ENCODE peak calls at places on chromosomes 11 and 22, in four cellular contexts. S is lung, A is astrocyte of the spinal cord, L is A549. M is an unnamed sample.

GRCh38 chr11:119739975-119740374 is 11.0 kb upstream of the NECTIN1 start:
- DNase-seq in L (no peak), A (no peak), S (no peak), M (no peak)

GRCh38 chr11:8906629-8907028 is 4.4 kb upstream of the AKIP1 start:
- DNase-seq in A (peak; percentile 75), S (no peak), L (peak; percentile 84), M (no peak)

GRCh38 chr22:46963672-46964545 is 201.5 kb downstream of the TBC1D22A start:
- DNase-seq in L (no peak), S (no peak), A (no peak), M (no peak)

GRCh38 chr22:32535531-32536190 is 61.0 kb downstream of the FBXO7 start:
- DNase-seq in S (no peak), L (no peak), A (no peak), M (no peak)

GRCh38 chr11:19555266-19555665 is 157.4 kb upstream of the NAV2 start:
- DNase-seq in S (no peak), A (no peak), L (no peak), M (no peak)

GRCh38 chr11:109309153-109309552 is 112.8 kb upstream of the C11orf87 start:
- DNase-seq in L (no peak), S (no peak), A (peak; percentile 52), M (no peak)

GRCh38 chr11:70076461-70076931 is 1.6 kb upstream of the ANO1 start:
- DNase-seq in S (no peak), A (no peak), L (no peak), M (no peak)

GRCh38 chr11:22787055-22787454 is 42.5 kb downstream of the SVIP start:
- DNase-seq in S (no peak), L (no peak), A (no peak), M (no peak)

GRCh38 chr11:30879322-30880020 is 293.3 kb upstream of the MPPED2 start:
- DNase-seq in A (no peak), S (no peak), L (no peak), M (peak; percentile 48)

GRCh38 chr11:14125529-14125928 is 163.0 kb downstream of the SPON1 start:
- DNase-seq in L (no peak), A (no peak), S (no peak), M (no peak)

GRCh38 chr11:46331653-46331984 is 15.6 kb upstream of the DGKZ start:
- DNase-seq in L (no peak), S (no peak), A (no peak), M (no peak)
- H3K4me3 ChIP-seq in L (no peak overlapping the region), S (no peak overlapping the region), A (no peak overlapping the region), M (no peak overlapping the region)

GRCh38 chr11:67576742-67577475 is 6.7 kb upstream of the GSTP1 start:
- DNase-seq in S (no peak), A (no peak), L (no peak), M (no peak)
- TF ChIP-seq CTCF in S (no peak), A (no peak), L (no peak), M (no peak)

DNA sequence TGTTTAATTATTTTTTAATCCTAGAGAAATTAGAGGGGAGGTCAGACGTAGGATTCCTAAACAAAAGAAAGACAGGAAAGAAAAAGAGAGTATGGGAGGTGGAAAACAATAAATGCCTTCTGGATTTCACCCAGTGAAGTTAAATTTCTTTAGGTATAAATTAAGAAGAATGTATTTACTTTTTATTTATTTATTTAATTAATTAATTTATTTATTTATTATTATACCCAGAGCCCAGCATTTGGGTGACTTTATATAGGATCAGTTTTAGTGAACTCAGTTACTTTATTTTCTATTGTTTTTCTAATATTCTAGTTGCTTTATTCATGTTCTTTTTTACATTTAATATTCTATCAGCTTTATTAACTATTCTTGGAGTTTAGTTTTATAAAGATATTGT is 551.8 kb downstream of the LUZP2 start:
- DNase-seq in L (no peak), A (no peak), S (no peak), M (no peak)
- H3K4me3 ChIP-seq in L (no peak overlapping the region), A (no peak overlapping the region), S (no peak overlapping the region), M (no peak overlapping the region)

GRCh38 chr11:91773090-91773489 is 451.5 kb upstream of the FAT3 start:
- DNase-seq in S (no peak), A (no peak), L (peak; percentile 29), M (no peak)
- TF ChIP-seq CTCF in S (no peak), A (peak; percentile 8), L (no peak), M (peak; percentile 22)

GRCh38 chr11:77728203-77728786 is 90.7 kb upstream of the CLNS1A start:
- DNase-seq in S (no peak), L (no peak), A (no peak), M (no peak)

GRCh38 chr11:77726524-77726923 is 88.9 kb upstream of the CLNS1A start:
- DNase-seq in S (no peak), A (no peak), L (no peak), M (no peak)

GRCh38 chr11:77723024-77723423 is 85.4 kb upstream of the CLNS1A start:
- DNase-seq in A (no peak), L (no peak), S (no peak), M (no peak)

GRCh38 chr11:77724639-77725038 is 87.0 kb upstream of the CLNS1A start:
- DNase-seq in S (no peak), A (no peak), L (no peak), M (no peak)

GRCh38 chr11:77725433-77725832 is 87.8 kb upstream of the CLNS1A start:
- DNase-seq in L (no peak), S (no peak), A (no peak), M (no peak)
- H3K4me3 ChIP-seq in L (no peak overlapping the region), S (no peak overlapping the region), A (no peak overlapping the region), M (no peak overlapping the region)